ENCODE peak calls at places on chromosome 19, in eight cellular contexts. S is IMR-90; W is nucleus accumbens; E is M059J; C is H54; A is activated CD8-positive, alpha-beta memory T cell treated with anti-CD3 and anti-CD28 coated beads for 1 hour; M is stimulated activated CD4-positive, alpha-beta T cell treated with anti-CD3 and anti-CD28 coated beads, Interleukin-12 subunit alpha, Interleukin-12 subunit beta, amount 100 ng/mL, for 48 hours; O is hypothalamus. L is an unnamed sample.

GRCh38 chr19:6576869-6577281 is 14.1 kb downstream of the CD70 start:
- DNase-seq in A (no peak), M (no peak), O (no peak), E (no peak), C (no peak), S (no peak), W (no peak), L (no peak)

GRCh38 chr19:3250675-3251074 is 26.2 kb downstream of the CELF5 start:
- DNase-seq in M (peak), S (no peak), E (no peak), W (no peak), A (no peak), C (no peak), O (no peak), L (no peak)

GRCh38 chr19:13095393-13095784 is 7.3 kb downstream of the LYL1 start:
- DNase-seq in W (no peak), C (no peak), O (no peak), S (no peak), A (no peak), E (no peak), M (no peak), L (no peak)

GRCh38 chr19:18168673-18169381 is 4.8 kb upstream of the IFI30 start:
- DNase-seq in S (no peak), W (no peak), O (no peak), C (no peak), E (no peak), A (no peak), M (no peak), L (no peak)

GRCh38 chr19:10111405-10111811 is at the start of gene P2RY11:
- DNase-seq in S (no peak), W (no peak), M (peak), A (no peak), E (no peak), C (no peak), O (no peak), L (peak)

GRCh38 chr19:2461751-2462634 is 5.2 kb upstream of the LMNB2 start:
- DNase-seq in W (no peak), M (peak), E (peak), A (no peak), S (peak), C (peak), O (no peak), L (no peak)

GRCh38 chr19:10548746-10549276 is 5.1 kb downstream of the ATG4D start:
- DNase-seq in E (no peak), S (no peak), W (no peak), C (no peak), O (no peak), M (no peak), A (no peak), L (no peak)

GRCh38 chr19:39524495-39524894 is 8.2 kb downstream of the EID2B start:
- DNase-seq in S (no peak), O (no peak), C (no peak), W (no peak), A (no peak), E (no peak), M (no peak), L (no peak)

GRCh38 chr19:49808762-49809154 is 4.3 kb downstream of the FUZ start:
- DNase-seq in S (peak), W (peak), O (peak), M (peak), E (peak), C (peak), A (peak), L (peak)

GRCh38 chr19:1074512-1075283 is 7.7 kb downstream of the ARHGAP45 start:
- DNase-seq in M (peak), C (peak), O (no peak), E (no peak), W (no peak), A (peak), S (no peak), L (peak)

GRCh38 chr19:7999376-7999775 is 6.1 kb downstream of the ELAVL1 start:
- DNase-seq in C (no peak), O (no peak), M (no peak), S (no peak), W (no peak), A (no peak), E (no peak), L (no peak)

GRCh38 chr19:3660493-3661219 is 34.1 kb upstream of the CACTIN start:
- DNase-seq in C (no peak), O (no peak), W (no peak), M (no peak), E (no peak), S (no peak), A (no peak), L (no peak)

GRCh38 chr19:24033962-24034342 is 53.0 kb upstream of the ZNF254 start:
- DNase-seq in S (peak), M (no peak), C (peak), O (no peak), W (peak), A (no peak), E (peak), L (peak)

GRCh38 chr19:1251503-1252220 is 3.3 kb downstream of the MIDN start:
- DNase-seq in S (no peak), O (no peak), C (peak), W (no peak), M (no peak), A (no peak), E (no peak), L (peak)

GRCh38 chr19:575527-576506 is 3.4 kb downstream of the BSG start:
- DNase-seq in O (peak), M (no peak), C (peak), E (peak), S (peak), W (peak), A (no peak), L (no peak)

GRCh38 chr19:48630289-48631036 is 6.7 kb downstream of the DBP start:
- DNase-seq in A (no peak), M (no peak), S (no peak), C (no peak), E (no peak), W (no peak), O (no peak), L (peak)

GRCh38 chr19:18388328-18389094 is 2.6 kb downstream of the GDF15 start:
- DNase-seq in W (peak), E (peak), S (no peak), O (peak), A (peak), M (peak), C (peak), L (peak)

GRCh38 chr19:6097911-6098310 is 12.4 kb downstream of the RFX2 start:
- DNase-seq in A (no peak), O (no peak), S (no peak), M (no peak), C (no peak), W (no peak), E (no peak), L (no peak)

GRCh38 chr19:860481-861098 is 1.1 kb downstream of the CFD start:
- DNase-seq in C (peak), W (no peak), M (peak), S (peak), A (peak), O (no peak), E (peak), L (no peak)